ENCODE peak calls at places on chromosome 14, in four cellular contexts. K is RWPE1, F is Calu3, L is psoas muscle. T is an unnamed sample.

GRCh38 chr14:88840926-88841325 is 16.5 kb downstream of the TTC8 start:
- DNase-seq in K (no peak), F (no peak), L (no peak), T (no peak)

GRCh38 chr14:45091696-45092095 is 7.8 kb downstream of the PRPF39 start:
- DNase-seq in L (no peak), F (no peak), K (peak; percentile 23), T (no peak)

GRCh38 chr14:99459491-99460100 is 21.1 kb downstream of the SETD3 start:
- DNase-seq in F (no peak), L (no peak), K (no peak), T (no peak)

GRCh38 chr14:37546621-37547447 is 48.2 kb downstream of the FOXA1 start:
- DNase-seq in L (no peak), K (no peak), F (peak; percentile 30), T (no peak)

GRCh38 chr14:99816642-99817041 is 23.4 kb downstream of the EML1 start:
- DNase-seq in F (no peak), L (no peak), K (no peak), T (no peak)

GRCh38 chr14:89445252-89445973 is 28.4 kb upstream of the FOXN3 start:
- DNase-seq in L (no peak), F (no peak), K (no peak), T (no peak)

GRCh38 chr14:36068777-36069534 is 107.6 kb downstream of the PTCSC3 start:
- DNase-seq in K (peak; percentile 77), L (no peak), F (peak; percentile 40), T (no peak)

GRCh38 chr14:67583711-67584644 is 16.1 kb downstream of the PIGH start:
- DNase-seq in F (peak; percentile 70), K (peak; percentile 77), L (no peak), T (no peak)

GRCh38 chr14:31068235-31068634 is 42.1 kb upstream of the STRN3 start:
- DNase-seq in K (no peak), F (no peak), L (no peak), T (no peak)

GRCh38 chr14:38524636-38525403 is 268.9 kb upstream of the CLEC14A start:
- DNase-seq in L (no peak), K (no peak), F (no peak), T (no peak)

GRCh38 chr14:50002926-50003212 is 110.0 kb downstream of the ARF6 start:
- DNase-seq in L (no peak), K (no peak), F (no peak), T (no peak)

GRCh38 chr14:54083549-54084239 is 127.1 kb upstream of the BMP4 start:
- DNase-seq in F (no peak), L (no peak), K (no peak), T (no peak)

GRCh38 chr14:88632512-88632911 is 69.7 kb downstream of the ZC3H14 start:
- DNase-seq in L (no peak), K (no peak), F (no peak), T (no peak)

GRCh38 chr14:89508863-89509262 is 91.8 kb upstream of the FOXN3 start:
- DNase-seq in K (no peak), F (no peak), L (no peak), T (no peak)

GRCh38 chr14:75979641-75980422 is 2.0 kb downstream of the TGFB3 start:
- DNase-seq in F (no peak), L (peak; percentile 52), K (no peak), T (no peak)

GRCh38 chr14:35927727-35928126 is 101.6 kb downstream of the BRMS1L start:
- DNase-seq in L (no peak), K (peak; percentile 20), F (no peak), T (no peak)

GRCh38 chr14:35378638-35379568 is 25.6 kb downstream of the NFKBIA start:
- DNase-seq in K (no peak), F (no peak), L (no peak), T (no peak)

GRCh38 chr14:100803694-100804075 is 22.2 kb upstream of the MEG3 start:
- DNase-seq in F (no peak), L (no peak), K (no peak), T (no peak)

GRCh38 chr14:100816950-100817901 is 8.7 kb upstream of the MEG3 start:
- DNase-seq in L (no peak), F (no peak), K (no peak), T (no peak)

GRCh38 chr14:103091883-103092222 is 2.7 kb upstream of the EXOC3L4 start:
- DNase-seq in K (no peak), F (no peak), L (no peak), T (no peak)

GRCh38 chr14:68450391-68451120 is 342.3 kb downstream of the ZFP36L1 start:
- DNase-seq in L (no peak), K (no peak), F (no peak), T (no peak)

GRCh38 chr14:106187176-106187670 is 660.8 kb downstream of the TMEM121 start:
- DNase-seq in F (no peak), L (no peak), K (no peak), T (no peak)

GRCh38 chr14:77200406-77200985 is 18.9 kb downstream of the TMEM63C start:
- DNase-seq in F (no peak), K (no peak), L (no peak), T (no peak)

GRCh38 chr14:50855558-50855957 is 16.3 kb upstream of the ABHD12B start:
- DNase-seq in K (no peak), L (no peak), F (no peak), T (no peak)

GRCh38 chr14:52833891-52834290 is 42.5 kb upstream of the GNPNAT1 start:
- DNase-seq in L (no peak), K (no peak), F (no peak), T (no peak)

GRCh38 chr14:74240794-74241610 is 1.8 kb downstream of the VSX2 start:
- DNase-seq in K (no peak), F (peak; percentile 15), L (no peak), T (no peak)

GRCh38 chr14:89748004-89748403 is 206.5 kb downstream of the EFCAB11 start:
- DNase-seq in K (no peak), F (no peak), L (no peak), T (no peak)

GRCh38 chr14:50039734-50040400 is 76.5 kb downstream of the VCPKMT start:
- DNase-seq in K (peak; percentile 48), L (peak; percentile 32), F (peak; percentile 31), T (no peak)

GRCh38 chr14:80996049-80996901 is 40.9 kb downstream of the TSHR start:
- DNase-seq in K (peak; percentile 66), F (peak; percentile 31), L (no peak), T (no peak)

GRCh38 chr14:94545131-94545841 is 16.0 kb upstream of the SERPINA4 start:
- DNase-seq in F (no peak), K (no peak), L (no peak), T (no peak)

GRCh38 chr14:50773632-50774541 is 57.1 kb downstream of the NIN start:
- DNase-seq in K (peak; percentile 66), F (peak; percentile 56), L (peak; percentile 29), T (no peak)

T was measured in stimulated activated effector memory CD8-positive, alpha-beta T cell treated with anti-CD3 and anti-CD28 coated beads, Interleukin-12 subunit alpha, Interleukin-12 subunit beta, amount 100 ng/mL, for 72 hours.